ENCODE peak calls at places on chromosomes 12 and 14, in nine cellular contexts. F, T, V, K, J, L, X, S and O are unnamed samples.

GRCh38 chr14:80973918-80974317 is 18.5 kb downstream of the TSHR start:
- DNase-seq in F (no peak), T (peak), V (no peak), K (no peak), J (no peak), L (no peak), X (no peak), S (no peak), O (no peak)

GRCh38 chr14:35257809-35258208 is 34.4 kb upstream of the PSMA6 start:
- DNase-seq in F (no peak), T (peak), V (peak), K (no peak), J (no peak), L (no peak), X (no peak), S (no peak), O (no peak)

GRCh38 chr12:116714175-116714574 is 23.7 kb downstream of the SPRING1 start:
- DNase-seq in F (peak), T (no peak), V (no peak), K (no peak), J (no peak), L (no peak), X (no peak), S (no peak), O (no peak)

GRCh38 chr14:61598980-61599379 is 96.3 kb upstream of the HIF1A start:
- DNase-seq in F (no peak), T (no peak), V (peak), K (no peak), J (no peak), L (no peak), X (no peak), S (no peak), O (no peak)

GRCh38 chr12:43805857-43806736 is at the start of gene TWF1:
- DNase-seq in F (peak), T (peak), V (peak), K (peak), J (no peak), L (peak), X (peak), S (peak), O (peak)

GRCh38 chr12:66688836-66689439 is 10.1 kb upstream of the GRIP1 start:
- DNase-seq in F (no peak), T (peak), V (peak), K (peak), J (no peak), L (peak), X (peak), S (peak), O (peak)

GRCh38 chr12:17511369-17511768 is 578.6 kb downstream of the RERGL start:
- DNase-seq in F (no peak), T (no peak), V (no peak), K (no peak), J (no peak), L (no peak), X (no peak), S (no peak), O (no peak)

GRCh38 chr12:1644523-1645438 is 15.8 kb downstream of the WNT5B start:
- DNase-seq in F (peak), T (peak), V (peak), K (no peak), J (peak), L (no peak), X (peak), S (no peak), O (no peak)

GRCh38 chr14:71474291-71474690 is 457.9 kb upstream of the RGS6 start:
- DNase-seq in F (no peak), T (no peak), V (no peak), K (no peak), J (no peak), L (no peak), X (no peak), S (no peak), O (no peak)

GRCh38 chr12:132711169-132711843 is 664 bp downstream of the PGAM5 start:
- DNase-seq in F (no peak), T (peak), V (no peak), K (peak), J (no peak), L (peak), X (no peak), S (peak), O (peak)

GRCh38 chr12:65902504-65902903 is 78.2 kb downstream of the HMGA2 start:
- DNase-seq in F (no peak), T (peak), V (peak), K (no peak), J (no peak), L (no peak), X (no peak), S (no peak), O (peak)

GRCh38 chr12:118503476-118503875 is 127.1 kb downstream of the SUDS3 start:
- DNase-seq in F (no peak), T (no peak), V (no peak), K (no peak), J (no peak), L (no peak), X (no peak), S (no peak), O (no peak)

GRCh38 chr14:71555654-71556559 is 376.3 kb upstream of the RGS6 start:
- DNase-seq in F (no peak), T (peak), V (peak), K (no peak), J (no peak), L (no peak), X (no peak), S (no peak), O (peak)

GRCh38 chr14:27929823-27930347 is 836.7 kb upstream of the FOXG1 start:
- DNase-seq in F (no peak), T (no peak), V (no peak), K (no peak), J (no peak), L (no peak), X (no peak), S (no peak), O (no peak)

GRCh38 chr14:56338674-56339073 is 220.5 kb downstream of the PELI2 start:
- DNase-seq in F (no peak), T (no peak), V (no peak), K (no peak), J (no peak), L (no peak), X (no peak), S (no peak), O (no peak)

GRCh38 chr12:53443955-53444354 is 2.4 kb downstream of the PRR13 start:
- DNase-seq in F (no peak), T (no peak), V (no peak), K (no peak), J (no peak), L (no peak), X (no peak), S (no peak), O (no peak)

GRCh38 chr14:50489851-50490250 is 42.5 kb downstream of the MAP4K5 start:
- DNase-seq in F (no peak), T (peak), V (no peak), K (no peak), J (no peak), L (no peak), X (no peak), S (no peak), O (no peak)

GRCh38 chr12:116152268-116152667 is 125.2 kb downstream of the MED13L start:
- DNase-seq in F (no peak), T (peak), V (peak), K (no peak), J (peak), L (no peak), X (no peak), S (no peak), O (no peak)

GRCh38 chr14:92362781-92363235 is 39.8 kb downstream of the SLC24A4 start:
- DNase-seq in F (no peak), T (peak), V (peak), K (no peak), J (no peak), L (no peak), X (no peak), S (no peak), O (no peak)

GRCh38 chr12:55930771-55931316 is at the start of gene DGKA:
- DNase-seq in F (no peak), T (peak), V (peak), K (peak), J (no peak), L (peak), X (no peak), S (peak), O (peak)

GRCh38 chr14:90109858-90110257 is 48.1 kb downstream of the KCNK13 start:
- DNase-seq in F (no peak), T (no peak), V (no peak), K (peak), J (no peak), L (peak), X (no peak), S (peak), O (no peak)

GRCh38 chr12:114835031-114835430 is 151.1 kb upstream of the TBX3 start:
- DNase-seq in F (no peak), T (peak), V (peak), K (no peak), J (peak), L (no peak), X (no peak), S (no peak), O (no peak)

GRCh38 chr12:3085341-3086125 is 8.4 kb downstream of the TSPAN9 start:
- DNase-seq in F (no peak), T (no peak), V (no peak), K (no peak), J (no peak), L (no peak), X (no peak), S (no peak), O (no peak)

GRCh38 chr12:3523728-3524127 is 32.7 kb downstream of the PRMT8 start:
- DNase-seq in F (no peak), T (no peak), V (no peak), K (no peak), J (no peak), L (no peak), X (no peak), S (no peak), O (no peak)

GRCh38 chr12:123064885-123065619 is 84.6 kb downstream of the ARL6IP4 start:
- DNase-seq in F (peak), T (no peak), V (no peak), K (no peak), J (no peak), L (no peak), X (no peak), S (no peak), O (no peak)

GRCh38 chr14:93532550-93532949 is 101.8 kb downstream of the UNC79 start:
- DNase-seq in F (no peak), T (no peak), V (no peak), K (no peak), J (no peak), L (no peak), X (no peak), S (no peak), O (no peak)

GRCh38 chr12:17459214-17459613 is 630.8 kb downstream of the RERGL start:
- DNase-seq in F (no peak), T (no peak), V (no peak), K (no peak), J (no peak), L (no peak), X (no peak), S (no peak), O (no peak)

GRCh38 chr14:66568220-66568619 is 60.3 kb downstream of the GPHN start:
- DNase-seq in F (no peak), T (no peak), V (peak), K (no peak), J (no peak), L (no peak), X (no peak), S (no peak), O (no peak)

GRCh38 chr12:126608607-126609175 is 1543.5 kb downstream of the AACS start:
- DNase-seq in F (no peak), T (peak), V (no peak), K (no peak), J (no peak), L (no peak), X (no peak), S (no peak), O (no peak)

GRCh38 chr12:3752741-3753486 is at the start of gene CRACR2A:
- DNase-seq in F (peak), T (peak), V (peak), K (peak), J (no peak), L (peak), X (peak), S (peak), O (peak)

GRCh38 chr12:1811281-1811947 is 9.0 kb upstream of the LRTM2 start:
- DNase-seq in F (peak), T (peak), V (peak), K (no peak), J (no peak), L (no peak), X (no peak), S (no peak), O (no peak)

GRCh38 chr14:92384461-92385133 is 61.6 kb downstream of the SLC24A4 start:
- DNase-seq in F (no peak), T (no peak), V (peak), K (no peak), J (no peak), L (no peak), X (no peak), S (no peak), O (no peak)

DNA sequence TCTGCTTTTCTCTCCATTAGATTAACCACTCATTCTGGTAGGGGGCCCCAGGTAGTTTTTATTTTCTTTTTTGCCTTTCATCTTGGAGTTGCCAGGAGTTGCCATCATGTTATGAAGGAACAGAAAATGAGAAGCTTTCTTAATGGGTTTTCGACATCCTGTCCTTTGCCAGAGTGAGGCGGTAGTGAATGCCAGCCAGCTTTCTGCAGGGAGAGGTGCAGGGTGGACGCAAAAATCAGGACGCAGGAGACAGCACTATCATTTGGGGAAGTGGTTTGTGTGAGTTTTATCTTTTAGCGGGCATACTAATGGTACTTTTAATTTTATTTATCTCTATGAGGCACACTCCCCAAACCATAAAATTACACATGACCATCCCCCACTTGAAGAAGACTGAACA is 1.7 kb downstream of the RASSF8 start:
- DNase-seq in F (no peak), T (peak), V (peak), K (no peak), J (no peak), L (peak), X (no peak), S (peak), O (no peak)
- TF ChIP-seq CTCF in F (no peak), T (peak), V (peak), K (no peak), J (peak), L (no peak), X (no peak), S (peak), O (no peak)

GRCh38 chr12:51217133-51217967 is 512 bp downstream of the POU6F1 start:
- DNase-seq in F (peak), T (peak), V (peak), K (peak), J (no peak), L (peak), X (peak), S (peak), O (peak)
- TF ChIP-seq CTCF in F (peak), T (peak), V (peak), K (no peak), J (peak), L (peak), X (no peak), S (peak), O (peak)

GRCh38 chr12:31728917-31729640 is at the start of gene AMN1:
- DNase-seq in F (peak), T (peak), V (peak), K (peak), J (peak), L (peak), X (peak), S (peak), O (peak)
- TF ChIP-seq CTCF in F (peak), T (peak), V (no peak), K (no peak), J (no peak), L (no peak), X (no peak), S (no peak), O (no peak)

GRCh38 chr14:95998656-95999055 is 40.5 kb upstream of the C14orf132 start:
- DNase-seq in F (no peak), T (peak), V (peak), K (no peak), J (no peak), L (no peak), X (no peak), S (no peak), O (no peak)
- TF ChIP-seq CTCF in F (no peak), T (peak), V (peak), K (no peak), J (peak), L (no peak), X (peak), S (peak), O (no peak)

GRCh38 chr12:5688226-5688625 is 256.3 kb downstream of the NTF3 start:
- DNase-seq in F (no peak), T (no peak), V (no peak), K (no peak), J (no peak), L (no peak), X (no peak), S (peak), O (no peak)
- TF ChIP-seq CTCF in F (no peak), T (no peak), V (no peak), K (no peak), J (no peak), L (no peak), X (no peak), S (no peak), O (no peak)

GRCh38 chr14:74042296-74042695 is 23.1 kb downstream of the BBOF1 start:
- DNase-seq in F (no peak), T (no peak), V (no peak), K (no peak), J (no peak), L (no peak), X (no peak), S (no peak), O (no peak)
- TF ChIP-seq CTCF in F (no peak), T (no peak), V (no peak), K (no peak), J (no peak), L (no peak), X (no peak), S (no peak), O (no peak)

GRCh38 chr12:113222730-113223531 is 1.7 kb downstream of the TPCN1 start:
- DNase-seq in F (peak), T (peak), V (peak), K (no peak), J (peak), L (no peak), X (peak), S (no peak), O (no peak)
- TF ChIP-seq CTCF in F (no peak), T (no peak), V (no peak), K (no peak), J (no peak), L (no peak), X (no peak), S (no peak), O (no peak)

GRCh38 chr14:75431011-75431410 is 3.2 kb downstream of the JDP2 start:
- DNase-seq in F (no peak), T (no peak), V (no peak), K (no peak), J (no peak), L (no peak), X (no peak), S (no peak), O (no peak)
- TF ChIP-seq CTCF in F (no peak), T (no peak), V (no peak), K (no peak), J (no peak), L (no peak), X (no peak), S (no peak), O (no peak)